ENCODE peak calls at places on chromosome 11, in five cellular contexts. A is endodermal cell, M is HCT116, Z is PC-3, U is H9. Y is an unnamed sample.
A peak's percentile ranks its signal among the peaks of the same experiment; 100 is the strongest.

GRCh38 chr11:114110948-114111347 is 51.4 kb downstream of the ZBTB16 start:
- DNase-seq in M (no peak), A (no peak), U (no peak), Z (no peak), Y (no peak)

GRCh38 chr11:17510507-17511206 is 33.6 kb downstream of the USH1C start:
- DNase-seq in U (no peak), M (no peak), Z (no peak), A (no peak), Y (no peak)

GRCh38 chr11:102849319-102849718 is 5.9 kb upstream of the MMP3 start:
- DNase-seq in Z (peak; percentile 85), U (no peak), A (no peak), M (no peak), Y (no peak)

GRCh38 chr11:78319453-78319955 is 98.1 kb downstream of the GAB2 start:
- DNase-seq in M (no peak), Z (peak; percentile 8), A (no peak), U (no peak), Y (no peak)

GRCh38 chr11:68329993-68330699 is 17.8 kb downstream of the LRP5 start:
- DNase-seq in A (peak; percentile 61), M (no peak), Z (no peak), U (no peak), Y (no peak)

GRCh38 chr11:15941206-15941770 is 415.1 kb downstream of the SOX6 start:
- DNase-seq in Z (no peak), U (peak; percentile 87), A (peak; percentile 93), M (no peak), Y (no peak)

GRCh38 chr11:30561691-30562412 is 24.3 kb downstream of the MPPED2 start:
- DNase-seq in Z (no peak), A (no peak), U (no peak), M (no peak), Y (no peak)

GRCh38 chr11:27642954-27643353 is 57.3 kb downstream of the BDNF start:
- DNase-seq in A (peak; percentile 24), Z (no peak), U (no peak), M (no peak), Y (no peak)

GRCh38 chr11:115527534-115528125 is 23.4 kb upstream of the CADM1 start:
- DNase-seq in U (peak; percentile 40), M (no peak), Z (no peak), A (peak; percentile 75), Y (no peak)

GRCh38 chr11:106286881-106287504 is 209.5 kb downstream of the AASDHPPT start:
- DNase-seq in A (peak; percentile 73), M (no peak), U (no peak), Z (no peak), Y (no peak)

GRCh38 chr11:13324709-13325108 is 47.1 kb downstream of the BMAL1 start:
- DNase-seq in A (no peak), U (no peak), Z (no peak), M (no peak), Y (no peak)

GRCh38 chr11:64810891-64811272 is 531 bp upstream of the MEN1 start:
- DNase-seq in A (no peak), U (no peak), Z (no peak), M (no peak), Y (no peak)

GRCh38 chr11:16788141-16789060 is 50.0 kb downstream of the C11orf58 start:
- DNase-seq in A (peak; percentile 94), M (peak; percentile 75), Z (peak; percentile 81), U (peak; percentile 83), Y (peak; percentile 87)

DNA sequence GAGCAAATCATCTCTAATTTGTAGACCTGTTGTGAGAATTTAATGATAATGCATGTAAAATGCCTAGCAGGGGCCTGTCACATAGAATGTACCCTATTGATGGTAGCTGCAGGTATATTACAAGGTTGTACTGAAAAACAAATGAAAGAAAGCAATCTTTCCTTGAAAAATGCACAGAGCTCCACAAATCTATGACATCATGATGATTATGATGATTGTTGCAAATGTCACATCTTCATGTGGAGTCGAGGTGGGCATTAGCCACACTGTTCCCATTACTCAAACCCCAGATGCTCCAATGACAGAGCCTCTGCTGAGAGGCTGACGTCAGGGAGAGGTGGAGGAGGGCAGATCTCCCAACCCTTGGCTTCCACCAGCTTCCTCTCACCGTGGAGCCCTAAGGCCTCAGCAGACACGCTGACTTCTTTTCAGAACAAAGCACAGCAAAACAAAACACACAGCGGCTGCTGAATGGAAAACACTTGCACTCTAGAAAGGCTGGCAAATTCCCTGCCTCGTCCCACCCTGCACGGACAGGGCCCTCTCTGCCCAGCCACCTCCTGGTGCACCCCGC is 298.3 kb downstream of the KIRREL3 start:
- DNase-seq in A (no peak), Z (no peak), U (no peak), M (no peak), Y (no peak)
- H3K9ac ChIP-seq in A (no peak overlapping the region), Z (no peak overlapping the region), U (no peak overlapping the region), M (no peak overlapping the region), Y (no peak overlapping the region)

GRCh38 chr11:125263268-125263790 is 98.8 kb downstream of the PKNOX2 start:
- DNase-seq in A (peak; percentile 95), Z (no peak), M (no peak), U (peak; percentile 94), Y (no peak)

GRCh38 chr11:125264091-125265022 is 99.8 kb downstream of the PKNOX2 start:
- DNase-seq in U (no peak), Z (no peak), M (no peak), A (no peak), Y (no peak)

GRCh38 chr11:125261471-125262087 is 97.0 kb downstream of the PKNOX2 start:
- DNase-seq in Z (no peak), M (no peak), A (no peak), U (no peak), Y (no peak)

GRCh38 chr11:125262825-125263218 is 98.3 kb downstream of the PKNOX2 start:
- DNase-seq in Z (no peak), M (no peak), U (peak; percentile 52), A (peak; percentile 76), Y (no peak)

DNA sequence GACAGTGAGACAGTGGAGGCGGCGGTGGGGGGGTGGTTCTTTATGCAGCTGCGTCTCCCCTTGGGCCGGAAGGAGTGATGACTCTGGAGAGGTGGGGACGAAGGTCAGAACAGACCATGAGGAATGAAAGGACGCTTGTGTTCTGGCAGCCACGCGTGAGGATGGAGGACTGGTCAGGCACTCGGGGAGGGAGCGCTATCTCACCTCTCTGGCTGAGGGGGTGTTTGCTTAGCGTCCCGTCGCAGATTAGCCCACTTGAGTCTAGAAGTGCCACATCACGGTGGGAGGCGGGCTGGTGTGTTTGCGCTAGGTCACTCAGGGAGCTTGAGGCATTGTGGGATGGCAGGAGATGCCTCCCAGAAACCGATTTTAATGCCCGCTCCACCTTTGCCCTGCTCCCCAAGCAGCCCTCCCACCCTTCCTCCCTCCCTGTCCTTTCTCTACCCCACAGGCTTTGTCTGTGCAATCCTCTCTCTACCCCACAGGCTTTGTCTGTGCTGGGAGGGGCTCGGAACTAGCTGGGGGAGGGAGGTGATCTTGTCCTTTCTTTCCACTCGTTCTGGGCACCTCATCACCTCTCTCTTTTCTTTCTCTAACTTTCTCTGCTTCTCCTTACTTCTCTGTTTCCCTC is 97.8 kb downstream of the PKNOX2 start:
- DNase-seq in M (no peak), U (no peak), A (no peak), Z (no peak), Y (no peak)
- H3K9ac ChIP-seq in M (no peak overlapping the region), U (no peak overlapping the region), A (peak overlapping the region; percentile 56), Z (no peak overlapping the region), Y (no peak overlapping the region)

GRCh38 chr11:46345131-46345597 is 2.1 kb upstream of the DGKZ start:
- DNase-seq in Z (no peak), U (peak; percentile 83), M (no peak), A (peak; percentile 82), Y (peak; percentile 73)
- H3K9ac ChIP-seq in Z (no peak overlapping the region), U (no peak overlapping the region), M (no peak overlapping the region), A (no peak overlapping the region), Y (peak overlapping the region; percentile 72)

DNA sequence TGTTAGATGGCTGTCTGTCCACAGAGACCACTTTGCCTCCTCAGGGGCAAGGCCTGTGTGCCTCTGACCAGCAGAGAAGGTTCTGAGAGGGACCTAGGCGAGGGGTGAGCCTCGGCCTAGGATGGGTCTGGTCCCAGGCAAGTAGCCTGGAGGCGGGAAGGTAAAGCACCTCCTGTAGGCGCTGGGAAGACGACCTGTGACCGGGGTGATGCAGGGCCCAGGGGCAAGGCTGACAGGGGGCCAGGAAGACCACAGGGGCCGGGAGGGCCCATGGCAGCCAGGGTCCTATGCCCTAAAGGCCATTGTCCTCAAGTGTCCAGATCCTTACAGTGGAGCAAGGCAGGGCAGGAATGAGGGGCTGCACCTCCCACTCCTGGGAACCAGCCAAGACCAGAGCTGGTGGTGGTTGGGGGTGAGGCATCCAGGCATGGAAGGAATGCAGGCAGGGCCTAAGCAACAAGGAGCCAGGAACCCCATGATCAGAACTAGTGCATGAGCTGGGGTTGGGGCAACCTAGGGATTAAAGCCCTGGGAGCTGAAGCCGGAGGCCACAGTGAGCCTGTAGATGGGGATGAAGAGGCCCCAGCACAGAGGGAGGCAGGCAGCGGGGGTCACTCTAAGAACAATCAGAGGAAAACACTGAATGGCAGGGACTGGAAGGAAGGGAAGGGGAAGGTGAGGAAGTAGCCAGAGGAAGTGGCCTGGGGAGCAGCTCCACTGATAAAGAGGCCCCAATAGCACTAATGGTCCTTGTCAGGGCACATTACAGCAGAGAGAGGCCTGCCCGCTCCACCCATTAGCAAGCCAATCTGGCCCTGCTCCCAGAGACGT is 32.9 kb upstream of the KLHL35 start:
- DNase-seq in U (no peak), Z (no peak), A (peak; percentile 71), M (no peak), Y (no peak)
- H3K9ac ChIP-seq in U (no peak overlapping the region), Z (no peak overlapping the region), A (no peak overlapping the region), M (no peak overlapping the region), Y (no peak overlapping the region)

GRCh38 chr11:86740628-86741488 is 59.5 kb upstream of the PRSS23 start:
- DNase-seq in A (peak; percentile 89), Z (peak; percentile 92), U (peak; percentile 74), M (peak; percentile 89), Y (peak; percentile 82)
- H3K9ac ChIP-seq in A (peak overlapping the region; percentile 24), Z (peak overlapping the region; percentile 88), U (no peak overlapping the region), M (peak overlapping the region; percentile 53), Y (peak overlapping the region; percentile 71)

DNA sequence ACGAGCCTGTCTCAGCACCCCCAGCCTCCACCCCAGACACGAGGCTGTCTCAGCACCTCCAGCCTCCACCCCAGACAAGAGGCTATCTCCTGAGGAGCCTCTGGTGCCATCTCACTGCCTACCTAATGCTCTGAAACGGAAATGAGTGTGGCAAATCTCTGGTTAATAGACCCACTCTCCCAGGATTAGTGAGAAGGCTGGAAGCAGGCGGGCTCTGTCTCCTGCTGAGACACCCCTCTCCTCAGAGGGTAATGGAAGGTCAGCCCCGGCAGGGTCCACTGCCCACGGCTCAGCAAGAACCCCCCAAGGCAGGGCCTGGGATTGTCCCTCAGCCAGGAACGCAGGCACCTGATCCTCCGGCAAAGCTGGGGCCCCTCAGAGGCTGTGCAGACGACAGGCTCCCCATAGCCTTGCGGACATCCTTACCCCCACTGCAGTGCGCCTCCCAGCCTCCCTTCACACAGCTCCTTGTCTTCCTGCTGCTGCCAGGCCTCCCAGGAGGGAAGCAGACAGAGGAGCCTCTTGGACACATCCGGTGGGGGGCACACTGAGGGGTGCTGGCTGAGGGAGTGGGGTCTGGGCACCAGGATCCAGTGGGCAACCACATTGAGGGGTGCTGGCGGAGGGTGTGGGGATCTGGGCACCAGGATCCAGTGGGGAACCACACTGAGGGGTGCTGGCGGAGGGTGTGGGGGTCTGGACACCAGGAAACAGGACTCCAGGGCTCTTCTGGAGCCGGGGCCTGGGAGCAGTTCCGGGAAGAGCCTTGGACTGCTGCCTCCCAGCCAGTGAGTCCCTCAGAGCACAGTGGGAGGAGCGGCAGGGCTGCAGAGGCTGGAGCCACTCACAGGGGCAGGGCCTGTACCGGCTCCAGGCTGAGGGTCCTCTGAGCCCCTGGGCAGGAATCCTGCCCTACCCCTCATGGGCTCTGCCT is 13.1 kb downstream of the CHID1 start:
- DNase-seq in Z (no peak), U (no peak), M (no peak), A (no peak), Y (no peak)
- H3K9ac ChIP-seq in Z (no peak overlapping the region), U (no peak overlapping the region), M (no peak overlapping the region), A (no peak overlapping the region), Y (no peak overlapping the region)